ENCODE peak calls at places on chromosomes 7 and 10, in four cellular contexts. L is foreskin keratinocyte, U is SK-N-SH treated with all-trans-retinoic acid at 6 μM for 48 hours, V is aorta. T is an unnamed sample.

GRCh38 chr10:101354584-101355070 is 662 bp downstream of the BTRC start:
- ATAC-seq in V (peak), U (peak), L (peak), T (no peak)

GRCh38 chr7:8152489-8153192 is 109.3 kb downstream of the ICA1 start:
- ATAC-seq in V (peak), U (no peak), L (peak), T (peak)

GRCh38 chr10:113454341-113455061 is 98.4 kb upstream of the HABP2 start:
- ATAC-seq in U (peak), L (peak), V (peak), T (no peak)

GRCh38 chr10:73983096-73984047 is 14.5 kb upstream of the VCL start:
- ATAC-seq in V (no peak), L (no peak), U (no peak), T (no peak)

GRCh38 chr7:128148676-128149075 is 92.4 kb upstream of the LEP start:
- ATAC-seq in U (no peak), V (no peak), L (no peak), T (no peak)

GRCh38 chr7:12583922-12584321 is 13.4 kb downstream of the SCIN start:
- ATAC-seq in U (no peak), L (no peak), V (no peak), T (no peak)

GRCh38 chr10:114551310-114551972 is 106.6 kb downstream of the ABLIM1 start:
- ATAC-seq in L (no peak), V (peak), U (peak), T (no peak)

GRCh38 chr7:99132922-99133321 is 11.0 kb downstream of the SMURF1 start:
- ATAC-seq in L (no peak), V (no peak), U (no peak), T (no peak)

GRCh38 chr7:24800073-24800472 is 42.8 kb upstream of the GSDME start:
- ATAC-seq in U (no peak), V (no peak), L (no peak), T (no peak)

GRCh38 chr10:63258920-63259678 is 126.0 kb downstream of the NRBF2 start:
- ATAC-seq in L (no peak), V (no peak), U (no peak), T (no peak)

GRCh38 chr7:47988496-47989386 is 9.3 kb upstream of the HUS1 start:
- ATAC-seq in L (peak), U (peak), V (no peak), T (no peak)

GRCh38 chr7:116449950-116450349 is 49.6 kb upstream of the CAV2 start:
- ATAC-seq in U (peak), V (peak), L (no peak), T (no peak)

GRCh38 chr10:125911990-125912389 is 15.6 kb downstream of the FANK1 start:
- ATAC-seq in L (no peak), U (no peak), V (no peak), T (no peak)

GRCh38 chr7:32494946-32495297 is 367 bp upstream of the AVL9 start:
- ATAC-seq in U (peak), L (peak), V (no peak), T (peak)

GRCh38 chr10:22455068-22455467 is 109.8 kb downstream of the SPAG6 start:
- ATAC-seq in L (no peak), V (no peak), U (no peak), T (no peak)

GRCh38 chr10:120392671-120393079 is 64.4 kb upstream of the PLPP4 start:
- ATAC-seq in L (no peak), U (no peak), V (no peak), T (no peak)

GRCh38 chr10:24851595-24851994 is 100.8 kb downstream of the PRTFDC1 start:
- ATAC-seq in V (no peak), U (no peak), L (no peak), T (peak)

GRCh38 chr7:101792051-101792651 is 25.3 kb upstream of the CUX1 start:
- ATAC-seq in U (peak), V (peak), L (peak), T (no peak)

GRCh38 chr10:118590334-118590733 is 5.1 kb downstream of the PRLHR start:
- ATAC-seq in U (peak), L (no peak), V (no peak), T (no peak)

GRCh38 chr10:43453266-43453831 is 16.4 kb downstream of the ZNF487 start:
- ATAC-seq in L (no peak), V (no peak), U (no peak), T (peak)

GRCh38 chr7:65448824-65449504 is 75.3 kb downstream of the ZNF92 start:
- ATAC-seq in U (peak), V (no peak), L (peak), T (peak)

GRCh38 chr7:141737118-141737835 is 881 bp upstream of the SSBP1 start:
- ATAC-seq in V (no peak), U (peak), L (peak), T (no peak)

GRCh38 chr10:72353028-72353962 is 1.4 kb downstream of the DNAJB12 start:
- ATAC-seq in U (peak), V (no peak), L (peak), T (no peak)